ENCODE peak calls at places on chromosomes 11 and 22, in six cellular contexts. Q is transverse colon; H is astrocyte; Z is heart left ventricle; D is PC-3; V is CD8-positive, alpha-beta T cell. B is an unnamed sample.

GRCh38 chr11:46801694-46802093 is 44.4 kb downstream of the CKAP5 start:
- DNase-seq in Q (no peak), H (no peak), Z (no peak), D (no peak), V (no peak), B (no peak)

GRCh38 chr11:9691865-9692264 is 28.0 kb downstream of the SWAP70 start:
- DNase-seq in Q (no peak), H (peak; percentile 41), Z (no peak), D (peak; percentile 68), V (no peak), B (no peak)

GRCh38 chr11:27395556-27396258 is 32.7 kb upstream of the CCDC34 start:
- DNase-seq in Q (peak; percentile 64), H (peak; percentile 69), Z (no peak), D (peak; percentile 65), V (no peak), B (no peak)

GRCh38 chr22:42686756-42687491 is 33.7 kb downstream of the A4GALT start:
- DNase-seq in Q (no peak), H (no peak), Z (no peak), D (no peak), V (no peak), B (no peak)

GRCh38 chr11:12764187-12764914 is 90.1 kb downstream of the TEAD1 start:
- DNase-seq in Q (no peak), H (no peak), Z (no peak), D (no peak), V (no peak), B (no peak)

GRCh38 chr11:79561496-79561895 is 120.7 kb upstream of the TENM4 start:
- DNase-seq in Q (no peak), H (no peak), Z (no peak), D (no peak), V (no peak), B (no peak)

GRCh38 chr11:71301046-71301857 is 48.9 kb upstream of the SHANK2 start:
- DNase-seq in Q (no peak), H (no peak), Z (no peak), D (no peak), V (no peak), B (peak; percentile 22)

GRCh38 chr11:110134120-110134519 is 40.9 kb downstream of the ZC3H12C start:
- DNase-seq in Q (no peak), H (peak; percentile 36), Z (no peak), D (no peak), V (no peak), B (no peak)

GRCh38 chr11:123742334-123742733 is 874 bp upstream of the ZNF202 start:
- DNase-seq in Q (no peak), H (no peak), Z (no peak), D (no peak), V (no peak), B (no peak)

GRCh38 chr11:34160049-34160721 is 54.8 kb downstream of the NAT10 start:
- DNase-seq in Q (no peak), H (peak; percentile 77), Z (peak; percentile 68), D (no peak), V (no peak), B (no peak)

GRCh38 chr11:45513806-45514340 is 151.5 kb downstream of the CHST1 start:
- DNase-seq in Q (no peak), H (no peak), Z (no peak), D (no peak), V (no peak), B (no peak)

GRCh38 chr11:86179646-86180064 is 64.9 kb upstream of the EED start:
- DNase-seq in Q (no peak), H (no peak), Z (no peak), D (peak; percentile 50), V (no peak), B (no peak)

GRCh38 chr22:17098379-17098819 is 13.6 kb downstream of the IL17RA start:
- DNase-seq in Q (no peak), H (no peak), Z (no peak), D (no peak), V (peak; percentile 25), B (no peak)

GRCh38 chr11:119742263-119742861 is 13.4 kb upstream of the NECTIN1 start:
- DNase-seq in Q (peak; percentile 36), H (no peak), Z (no peak), D (no peak), V (peak; percentile 19), B (no peak)

GRCh38 chr11:10659339-10660216 is 34.0 kb downstream of the IRAG1 start:
- DNase-seq in Q (peak; percentile 37), H (peak; percentile 90), Z (no peak), D (peak; percentile 90), V (no peak), B (peak; percentile 77)

GRCh38 chr11:130216221-130216550 is 56.6 kb downstream of the ST14 start:
- DNase-seq in Q (no peak), H (no peak), Z (no peak), D (no peak), V (no peak), B (peak; percentile 25)

GRCh38 chr11:1515082-1516060 is 28.8 kb upstream of the MOB2 start:
- DNase-seq in Q (peak; percentile 82), H (peak; percentile 15), Z (peak; percentile 80), D (peak; percentile 71), V (peak; percentile 84), B (peak; percentile 74)

GRCh38 chr11:34855754-34856095 is 60.5 kb downstream of the APIP start:
- DNase-seq in Q (no peak), H (no peak), Z (no peak), D (no peak), V (no peak), B (no peak)

GRCh38 chr22:39457047-39457545 is 284 bp downstream of the MGAT3 start:
- DNase-seq in Q (no peak), H (no peak), Z (no peak), D (no peak), V (no peak), B (no peak)

GRCh38 chr11:92893276-92893675 is 76.2 kb upstream of the MTNR1B start:
- DNase-seq in Q (no peak), H (peak; percentile 54), Z (no peak), D (no peak), V (no peak), B (no peak)

GRCh38 chr22:44196731-44197131 is 16.0 kb downstream of the PARVG start:
- DNase-seq in Q (no peak), H (no peak), Z (no peak), D (no peak), V (no peak), B (no peak)

GRCh38 chr11:515131-515530 is 8.1 kb upstream of the RNH1 start:
- DNase-seq in Q (no peak), H (no peak), Z (no peak), D (no peak), V (no peak), B (no peak)

GRCh38 chr22:39215430-39216142 is 29.2 kb downstream of the PDGFB start:
- DNase-seq in Q (no peak), H (no peak), Z (peak; percentile 17), D (no peak), V (peak; percentile 60), B (no peak)

GRCh38 chr22:42635531-42635930 is 4.9 kb downstream of the ATP5MGL start:
- DNase-seq in Q (peak; percentile 55), H (peak; percentile 89), Z (peak; percentile 74), D (peak; percentile 76), V (no peak), B (peak; percentile 48)

GRCh38 chr11:107011977-107012376 is 6.3 kb downstream of the GUCY1A2 start:
- DNase-seq in Q (no peak), H (no peak), Z (no peak), D (peak; percentile 67), V (no peak), B (no peak)

GRCh38 chr11:64788321-64789215 is 10.2 kb upstream of the SF1 start:
- DNase-seq in Q (no peak), H (no peak), Z (no peak), D (no peak), V (no peak), B (no peak)

GRCh38 chr11:64784813-64785581 is 6.7 kb upstream of the SF1 start:
- DNase-seq in Q (no peak), H (no peak), Z (no peak), D (no peak), V (no peak), B (no peak)

GRCh38 chr11:64786308-64786707 is 8.0 kb upstream of the SF1 start:
- DNase-seq in Q (no peak), H (no peak), Z (no peak), D (no peak), V (no peak), B (no peak)

GRCh38 chr11:64789331-64790204 is 11.2 kb upstream of the SF1 start:
- DNase-seq in Q (no peak), H (no peak), Z (no peak), D (no peak), V (no peak), B (no peak)

DNA sequence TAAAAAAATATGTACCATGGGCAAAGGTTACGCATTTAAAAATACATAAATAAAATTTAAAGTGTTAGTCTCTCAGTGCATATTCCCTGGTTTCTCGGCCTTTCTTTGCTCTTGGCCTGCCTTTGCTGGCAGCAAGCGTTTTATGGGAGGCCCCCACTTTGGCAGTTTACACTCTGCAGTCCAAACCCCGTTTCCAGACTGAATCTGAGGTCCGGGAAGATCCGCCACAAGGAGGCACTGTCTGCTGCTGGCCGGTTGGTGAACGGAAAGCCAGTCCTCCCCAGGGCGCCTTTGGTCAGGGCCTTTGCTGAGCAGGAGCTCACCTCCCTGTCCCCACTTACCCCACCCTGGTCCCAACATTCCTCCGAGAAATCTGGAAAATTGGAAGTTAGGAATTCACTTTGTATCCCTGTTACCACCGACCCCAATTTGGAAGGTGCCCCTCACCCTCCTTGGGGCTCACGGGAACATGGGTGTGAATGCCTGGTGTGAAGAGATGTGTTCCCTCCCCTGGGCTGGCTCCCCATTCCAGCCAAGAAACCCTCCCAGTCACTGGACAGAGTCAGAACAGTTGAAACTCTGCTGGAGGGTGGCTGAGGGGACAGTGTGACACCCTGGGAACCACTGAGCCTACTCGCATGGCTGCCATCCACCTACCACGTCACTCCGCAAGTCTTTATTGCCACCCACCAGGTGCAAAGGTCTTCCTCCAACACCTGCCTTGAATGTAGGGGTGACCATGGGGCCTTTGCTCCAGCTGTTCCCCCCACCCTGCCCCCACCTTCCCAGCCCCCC is 9.4 kb upstream of the SF1 start:
- DNase-seq in Q (peak; percentile 82), H (no peak), Z (peak; percentile 61), D (peak; percentile 64), V (peak; percentile 70), B (peak; percentile 72)
- H3K4me1 ChIP-seq in Q (peaks cover 5% of the 10 kb centered on the region), H (no peaks in the 10 kb centered on the region), Z (no peaks in the 10 kb centered on the region), D (no peaks in the 10 kb centered on the region), V (no peaks in the 10 kb centered on the region), B (no peaks in the 10 kb centered on the region)

DNA sequence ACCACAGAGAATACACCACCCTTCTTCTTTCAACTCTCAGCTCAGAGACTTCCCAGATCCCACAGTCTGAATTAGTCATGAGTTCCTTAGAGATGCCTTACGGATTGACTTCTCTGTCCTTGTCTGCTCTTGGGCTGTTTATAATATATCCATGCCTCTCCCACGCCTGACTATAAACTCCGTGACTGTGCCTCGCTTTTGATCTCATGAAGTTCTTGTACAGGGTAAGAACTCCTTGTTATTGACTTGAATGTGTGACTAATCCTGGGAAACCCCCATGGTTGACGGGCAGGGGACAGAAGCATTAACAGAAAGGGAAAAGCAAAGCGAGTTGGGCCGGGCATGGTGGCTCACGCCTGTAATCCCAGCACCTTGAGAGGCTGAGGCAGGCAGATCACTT is 62.4 kb upstream of the POU2AF1 start:
- DNase-seq in Q (no peak), H (peak; percentile 83), Z (no peak), D (peak; percentile 42), V (no peak), B (no peak)
- H3K4me1 ChIP-seq in Q (peaks cover 26% of the 10 kb centered on the region), H (no peaks in the 10 kb centered on the region), Z (no peaks in the 10 kb centered on the region), D (peaks cover 4% of the 10 kb centered on the region), V (peaks cover 14% of the 10 kb centered on the region), B (peaks cover 5% of the 10 kb centered on the region)

GRCh38 chr11:36304349-36304748 is 8.3 kb downstream of the PRR5L start:
- DNase-seq in Q (no peak), H (no peak), Z (no peak), D (no peak), V (no peak), B (no peak)
- H3K4me1 ChIP-seq in Q (peaks cover 26% of the 10 kb centered on the region), H (no peaks in the 10 kb centered on the region), Z (no peaks in the 10 kb centered on the region), D (peaks cover 8% of the 10 kb centered on the region), V (no peaks in the 10 kb centered on the region), B (peaks cover 7% of the 10 kb centered on the region)

GRCh38 chr22:25492950-25493790 is 71.3 kb upstream of the GRK3 start:
- DNase-seq in Q (no peak), H (no peak), Z (no peak), D (no peak), V (no peak), B (no peak)
- H3K4me1 ChIP-seq in Q (no peaks in the 10 kb centered on the region), H (peaks cover 8% of the 10 kb centered on the region), Z (peaks cover 6% of the 10 kb centered on the region), D (peaks cover 5% of the 10 kb centered on the region), V (no peaks in the 10 kb centered on the region), B (peaks cover 7% of the 10 kb centered on the region)

B was measured in lung.